ENCODE peak calls at places on chromosomes 16 and 17, in nine cellular contexts. F is neural progenitor cell; Q is CD8-positive, alpha-beta T cell; G is WTC11; X is brain microvascular endothelial cell; H is cardiac muscle cell; Y is retinal pigment epithelial cell; U is neural crest cell; V is transverse colon. R is an unnamed sample.

GRCh38 chr17:79629548-79630049 is 18.7 kb upstream of the RBFOX3 start:
- DNase-seq in F (no peak), Q (no peak), G (no peak), X (no peak), H (no peak), Y (no peak), U (no peak), V (no peak), R (no peak)

GRCh38 chr17:67636841-67637240 is 80.9 kb upstream of the NOL11 start:
- DNase-seq in F (no peak), Q (no peak), G (no peak), X (peak), H (no peak), Y (no peak), U (no peak), V (no peak), R (no peak)

GRCh38 chr17:2137342-2138098 is 82.6 kb downstream of the HIC1 start:
- DNase-seq in F (peak), Q (no peak), G (peak), X (peak), H (peak), Y (no peak), U (peak), V (peak), R (peak)

GRCh38 chr16:57100445-57100844 is 8.1 kb downstream of the CPNE2 start:
- DNase-seq in F (no peak), Q (no peak), G (no peak), X (no peak), H (no peak), Y (no peak), U (no peak), V (no peak), R (no peak)

GRCh38 chr16:10112021-10112420 is 70.2 kb downstream of the GRIN2A start:
- DNase-seq in F (no peak), Q (no peak), G (no peak), X (no peak), H (no peak), Y (no peak), U (no peak), V (no peak), R (no peak)

GRCh38 chr17:77281024-77281903 is 140.5 kb downstream of the SEC14L1 start:
- DNase-seq in F (peak), Q (peak), G (peak), X (no peak), H (peak), Y (no peak), U (peak), V (peak), R (peak)

GRCh38 chr16:7182510-7183109 is 150.0 kb upstream of the RBFOX1 start:
- DNase-seq in F (peak), Q (no peak), G (no peak), X (no peak), H (no peak), Y (no peak), U (peak), V (no peak), R (no peak)

GRCh38 chr16:27310576-27311448 is 3.0 kb upstream of the IL4R start:
- DNase-seq in F (no peak), Q (no peak), G (no peak), X (no peak), H (peak), Y (no peak), U (no peak), V (no peak), R (no peak)

GRCh38 chr17:7211512-7212277 is 7.9 kb downstream of the DLG4 start:
- DNase-seq in F (peak), Q (no peak), G (no peak), X (no peak), H (no peak), Y (no peak), U (no peak), V (no peak), R (no peak)

GRCh38 chr17:7215652-7216139 is 3.9 kb downstream of the DLG4 start:
- DNase-seq in F (peak), Q (no peak), G (no peak), X (no peak), H (no peak), Y (no peak), U (no peak), V (no peak), R (no peak)

GRCh38 chr17:7215136-7215638 is 4.4 kb downstream of the DLG4 start:
- DNase-seq in F (no peak), Q (no peak), G (no peak), X (no peak), H (no peak), Y (peak), U (no peak), V (no peak), R (no peak)

GRCh38 chr17:7214300-7215135 is 5.1 kb downstream of the DLG4 start:
- DNase-seq in F (peak), Q (peak), G (peak), X (peak), H (peak), Y (peak), U (peak), V (peak), R (peak)

GRCh38 chr17:7213895-7214299 is 5.7 kb downstream of the DLG4 start:
- DNase-seq in F (peak), Q (no peak), G (peak), X (peak), H (peak), Y (peak), U (peak), V (peak), R (peak)
- TF ChIP-seq CTCF in F (peak), Q (peak), G (peak), X (peak), H (peak), Y (peak), U (peak), V (peak), R (peak)

GRCh38 chr16:89452925-89453324 is 37.4 kb downstream of the ANKRD11 start:
- DNase-seq in F (no peak), Q (no peak), G (no peak), X (no peak), H (no peak), Y (no peak), U (no peak), V (no peak), R (no peak)
- TF ChIP-seq CTCF in F (no peak), Q (no peak), G (no peak), X (no peak), H (no peak), Y (no peak), U (no peak), V (no peak), R (no peak)

GRCh38 chr17:7858487-7858832 is 657 bp downstream of the CYB5D1 start:
- DNase-seq in F (peak), Q (no peak), G (peak), X (peak), H (peak), Y (no peak), U (no peak), V (peak), R (no peak)
- TF ChIP-seq CTCF in F (peak), Q (no peak), G (no peak), X (peak), H (peak), Y (peak), U (peak), V (peak), R (peak)

GRCh38 chr17:75393523-75394331 is 11.8 kb downstream of the GRB2 start:
- DNase-seq in F (peak), Q (peak), G (peak), X (peak), H (peak), Y (peak), U (peak), V (peak), R (peak)
- TF ChIP-seq CTCF in F (no peak), Q (no peak), G (no peak), X (peak), H (no peak), Y (no peak), U (no peak), V (peak), R (no peak)

GRCh38 chr17:42512733-42513251 is 23.2 kb upstream of the NAGLU start:
- DNase-seq in F (no peak), Q (no peak), G (no peak), X (no peak), H (peak), Y (no peak), U (no peak), V (no peak), R (peak)
- TF ChIP-seq CTCF in F (no peak), Q (no peak), G (no peak), X (no peak), H (no peak), Y (no peak), U (no peak), V (no peak), R (no peak)

GRCh38 chr16:2056077-2056476 is 8.3 kb downstream of the TSC2 start:
- DNase-seq in F (no peak), Q (no peak), G (no peak), X (peak), H (no peak), Y (no peak), U (no peak), V (no peak), R (no peak)
- TF ChIP-seq CTCF in F (no peak), Q (no peak), G (no peak), X (peak), H (no peak), Y (peak), U (no peak), V (no peak), R (peak)

GRCh38 chr17:7427549-7427948 is 1.1 kb upstream of the SPEM3 start:
- DNase-seq in F (no peak), Q (no peak), G (no peak), X (no peak), H (no peak), Y (no peak), U (no peak), V (no peak), R (no peak)

GRCh38 chr17:7426203-7426863 is 917 bp downstream of the SPEM2 start:
- DNase-seq in F (no peak), Q (no peak), G (no peak), X (no peak), H (no peak), Y (no peak), U (no peak), V (no peak), R (no peak)

GRCh38 chr17:7425756-7426155 is 340 bp downstream of the SPEM2 start:
- DNase-seq in F (no peak), Q (no peak), G (no peak), X (no peak), H (no peak), Y (no peak), U (no peak), V (no peak), R (no peak)

GRCh38 chr17:7426896-7427488 is 1.6 kb downstream of the SPEM2 start:
- DNase-seq in F (no peak), Q (no peak), G (no peak), X (no peak), H (no peak), Y (no peak), U (no peak), V (no peak), R (no peak)

DNA sequence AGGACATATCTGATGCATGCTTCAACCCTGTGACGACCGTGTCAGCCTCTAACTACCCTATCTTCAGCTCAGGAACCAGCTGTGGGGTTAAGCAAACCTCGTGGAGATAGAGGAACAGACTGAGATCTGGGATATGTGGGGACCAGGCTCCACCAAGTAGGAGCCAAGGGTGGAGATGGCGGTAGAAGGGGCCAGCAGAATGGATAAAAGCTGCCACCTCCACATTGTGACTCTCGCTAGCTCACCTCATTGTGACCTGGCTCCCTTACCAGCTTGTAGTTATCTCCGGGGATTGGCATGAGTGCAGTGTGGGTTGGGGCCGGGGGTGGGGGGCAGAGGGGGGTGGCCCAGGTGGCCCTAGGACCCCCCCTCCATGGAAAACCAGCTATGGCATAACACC is at the start of gene SPEM2:
- DNase-seq in F (no peak), Q (no peak), G (no peak), X (no peak), H (no peak), Y (no peak), U (no peak), V (no peak), R (no peak)
- TF ChIP-seq CTCF in F (no peak), Q (no peak), G (no peak), X (no peak), H (no peak), Y (no peak), U (no peak), V (no peak), R (no peak)

DNA sequence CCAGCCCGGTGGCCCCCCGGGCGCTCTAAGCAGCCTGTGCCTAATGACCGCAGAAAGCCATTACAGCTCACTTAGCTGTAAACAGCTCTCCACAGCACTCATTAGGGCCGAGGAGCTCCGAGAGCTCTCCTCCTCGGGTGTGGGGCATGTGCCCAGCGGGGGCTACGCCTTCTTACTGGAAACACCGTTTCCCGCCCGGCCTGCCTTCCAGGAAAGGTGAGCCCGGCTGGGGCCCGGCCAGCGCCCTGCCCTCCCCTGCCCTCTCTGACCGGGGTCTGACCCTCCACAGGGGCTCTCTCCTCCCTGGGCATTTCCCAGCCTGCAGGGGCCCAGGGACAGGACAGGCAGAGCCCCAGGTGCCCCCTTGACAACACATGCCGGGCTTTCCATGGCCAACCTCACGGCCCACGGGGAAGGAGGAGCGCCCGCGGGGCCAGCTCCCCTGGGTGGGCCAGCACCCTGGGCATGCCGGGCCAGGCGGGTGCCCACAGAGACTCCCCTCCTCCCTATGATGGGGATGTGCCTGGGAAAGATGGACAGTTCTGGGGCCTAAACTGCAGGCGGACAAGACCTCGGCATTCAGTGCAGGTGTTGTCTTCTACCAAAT is 72.6 kb downstream of the SDK2 start:
- DNase-seq in F (no peak), Q (no peak), G (no peak), X (no peak), H (no peak), Y (no peak), U (no peak), V (no peak), R (no peak)
- TF ChIP-seq CTCF in F (no peak), Q (no peak), G (no peak), X (no peak), H (no peak), Y (no peak), U (no peak), V (no peak), R (no peak)

GRCh38 chr17:41551370-41551769 is 20.5 kb downstream of the KRT9 start:
- DNase-seq in F (no peak), Q (no peak), G (no peak), X (no peak), H (peak), Y (no peak), U (no peak), V (no peak), R (no peak)

GRCh38 chr17:41547921-41548843 is 20.1 kb upstream of the KRT19 start:
- DNase-seq in F (no peak), Q (no peak), G (peak), X (peak), H (peak), Y (peak), U (no peak), V (peak), R (no peak)

GRCh38 chr17:41547378-41547841 is 19.3 kb upstream of the KRT19 start:
- DNase-seq in F (peak), Q (no peak), G (no peak), X (no peak), H (peak), Y (peak), U (no peak), V (no peak), R (no peak)

GRCh38 chr17:41548844-41549595 is 20.9 kb upstream of the KRT19 start:
- DNase-seq in F (peak), Q (peak), G (peak), X (peak), H (peak), Y (peak), U (peak), V (peak), R (peak)

GRCh38 chr17:41549596-41550039 is 21.5 kb upstream of the KRT19 start:
- DNase-seq in F (no peak), Q (no peak), G (no peak), X (no peak), H (no peak), Y (no peak), U (no peak), V (peak), R (no peak)
- TF ChIP-seq CTCF in F (no peak), Q (no peak), G (no peak), X (no peak), H (no peak), Y (no peak), U (no peak), V (no peak), R (no peak)

R was measured in GM13977.